ENCODE peak calls at places on chromosomes 13 and 19, in six cellular contexts. R, L, V, Z, G and P are unnamed samples.

GRCh38 chr13:83819156-83819555 is 63.1 kb downstream of the SLITRK1 start:
- DNase-seq in R (no peak), L (no peak), V (no peak), Z (no peak), G (no peak), P (no peak)

GRCh38 chr13:91045351-91046034 is 302.0 kb upstream of the MIR17HG start:
- DNase-seq in R (no peak), L (peak), V (no peak), Z (no peak), G (no peak), P (peak)

GRCh38 chr19:30060872-30061556 is 119.0 kb downstream of the URI1 start:
- DNase-seq in R (no peak), L (no peak), V (no peak), Z (peak), G (no peak), P (no peak)

GRCh38 chr19:45821570-45821969 is 6.5 kb upstream of the RSPH6A start:
- DNase-seq in R (no peak), L (no peak), V (no peak), Z (no peak), G (no peak), P (no peak)

GRCh38 chr19:15551183-15552004 is 43.1 kb downstream of the CYP4F22 start:
- DNase-seq in R (no peak), L (peak), V (peak), Z (peak), G (no peak), P (no peak)

GRCh38 chr13:94389544-94390351 is 89.7 kb downstream of the DCT start:
- DNase-seq in R (no peak), L (no peak), V (no peak), Z (no peak), G (no peak), P (no peak)

GRCh38 chr19:40147338-40147692 is 43.9 kb upstream of the MAP3K10 start:
- DNase-seq in R (no peak), L (no peak), V (no peak), Z (no peak), G (no peak), P (no peak)

GRCh38 chr13:40389081-40389641 is 277.3 kb downstream of the FOXO1 start:
- DNase-seq in R (no peak), L (no peak), V (no peak), Z (no peak), G (peak), P (peak)

GRCh38 chr13:107252428-107252827 is 684.5 kb upstream of the ARGLU1 start:
- DNase-seq in R (no peak), L (no peak), V (no peak), Z (no peak), G (no peak), P (no peak)

GRCh38 chr19:53553865-53554791 is 16.2 kb downstream of the ZNF331 start:
- DNase-seq in R (peak), L (peak), V (no peak), Z (no peak), G (peak), P (peak)
- TF ChIP-seq MAX in R (peak), L (no peak), V (no peak), Z (no peak), G (peak), P (no peak)

DNA sequence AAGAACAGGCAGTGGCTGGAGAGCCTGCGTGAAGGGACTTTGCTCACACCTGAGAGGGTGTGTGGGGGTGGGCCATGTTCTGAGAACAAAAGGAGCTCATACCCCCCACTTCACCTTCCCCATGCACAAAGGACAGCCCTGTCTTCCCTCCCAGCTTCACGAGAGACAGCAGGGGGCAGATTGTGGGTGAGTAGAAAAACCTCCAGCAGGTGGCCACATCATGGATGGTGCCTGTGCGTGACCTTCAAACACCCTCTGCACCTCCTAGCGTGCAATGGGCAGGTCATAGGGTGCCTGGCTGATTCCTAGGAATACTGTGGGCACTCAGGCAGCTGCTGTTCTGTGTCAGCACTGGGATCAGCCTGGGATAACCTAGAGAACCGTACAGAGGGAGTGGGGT is 36.3 kb upstream of the PSG9 start:
- DNase-seq in R (no peak), L (no peak), V (peak), Z (peak), G (no peak), P (peak)
- TF ChIP-seq CTCF in R (no peak), L (no peak), V (peak), Z (peak), G (no peak), P (no peak)

GRCh38 chr19:1046836-1047695 is 7.2 kb downstream of the ABCA7 start:
- DNase-seq in R (no peak), L (no peak), V (no peak), Z (no peak), G (no peak), P (no peak)
- TF ChIP-seq MYC in R (no peak), L (no peak), V (no peak), Z (no peak), G (no peak), P (no peak)

GRCh38 chr13:51734786-51735185 is 69.2 kb downstream of the DHRS12 start:
- DNase-seq in R (no peak), L (no peak), V (no peak), Z (no peak), G (no peak), P (no peak)
- TF ChIP-seq MAX in R (no peak), L (no peak), V (no peak), Z (no peak), G (no peak), P (no peak)